ENCODE peak calls at places on chromosome 1, in five cellular contexts. V is K562, X is IMR-90, E is GM12878, T is HepG2. B is an unnamed sample.

GRCh38 chr1:53495608-53496345 is 36.6 kb downstream of the DMRTB1 start:
- DNase-seq in V (no peak), X (peak), E (no peak), T (no peak), B (no peak)

GRCh38 chr1:112219267-112219666 is 176.7 kb upstream of the CTTNBP2NL start:
- DNase-seq in V (no peak), X (no peak), E (no peak), T (no peak), B (no peak)

GRCh38 chr1:87794788-87795614 is 466.3 kb downstream of the LMO4 start:
- DNase-seq in V (no peak), X (peak), E (no peak), T (peak), B (peak)

GRCh38 chr1:63135174-63135512 is 187.2 kb upstream of the FOXD3 start:
- DNase-seq in V (no peak), X (no peak), E (no peak), T (peak), B (no peak)

GRCh38 chr1:207495816-207496792 is at the start of gene CR1:
- DNase-seq in V (peak), X (no peak), E (no peak), T (no peak), B (no peak)

GRCh38 chr1:215599418-215599817 is 32.3 kb downstream of the KCTD3 start:
- DNase-seq in V (no peak), X (peak), E (no peak), T (no peak), B (no peak)

GRCh38 chr1:63732666-63733065 is 41.2 kb upstream of the ROR1 start:
- DNase-seq in V (no peak), X (peak), E (no peak), T (no peak), B (no peak)

GRCh38 chr1:94514095-94514727 is 27.3 kb downstream of the F3 start:
- DNase-seq in V (no peak), X (peak), E (no peak), T (peak), B (peak)

GRCh38 chr1:193321242-193321842 is 134.9 kb upstream of the B3GALT2 start:
- DNase-seq in V (no peak), X (no peak), E (no peak), T (no peak), B (no peak)

GRCh38 chr1:32486463-32487113 is 21.7 kb downstream of the ZBTB8B start:
- DNase-seq in V (no peak), X (no peak), E (no peak), T (no peak), B (no peak)

GRCh38 chr1:8018492-8019228 is 7.4 kb downstream of the ERRFI1 start:
- DNase-seq in V (no peak), X (no peak), E (no peak), T (no peak), B (no peak)

GRCh38 chr1:112335351-112335750 is 60.7 kb upstream of the CTTNBP2NL start:
- DNase-seq in V (no peak), X (peak), E (no peak), T (no peak), B (no peak)

DNA sequence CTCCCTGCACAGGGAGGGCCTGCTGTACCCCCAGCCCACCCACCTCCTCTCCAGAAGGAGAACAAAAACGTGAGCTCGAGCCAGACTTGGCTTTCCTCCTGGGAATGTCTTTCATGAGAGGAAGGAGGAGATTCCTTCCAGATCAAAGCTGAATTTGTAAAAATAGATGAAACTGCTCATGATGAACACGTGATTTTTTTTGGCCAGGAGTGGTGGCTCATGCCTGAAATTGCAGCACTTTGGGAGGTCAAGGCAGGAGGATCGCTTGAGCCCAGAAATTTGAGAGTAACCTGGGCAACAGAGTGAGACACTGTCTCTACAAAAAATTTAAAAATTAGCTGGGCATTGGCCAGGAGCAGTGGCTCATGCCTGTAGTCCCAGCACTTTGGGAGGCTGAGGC is 21.7 kb downstream of the GPR157 start:
- DNase-seq in V (no peak), X (no peak), E (no peak), T (no peak), B (no peak)
- TF ChIP-seq SMC3 in V (no peak), X (no peak), E (no peak), T (no peak), B (no peak)

DNA sequence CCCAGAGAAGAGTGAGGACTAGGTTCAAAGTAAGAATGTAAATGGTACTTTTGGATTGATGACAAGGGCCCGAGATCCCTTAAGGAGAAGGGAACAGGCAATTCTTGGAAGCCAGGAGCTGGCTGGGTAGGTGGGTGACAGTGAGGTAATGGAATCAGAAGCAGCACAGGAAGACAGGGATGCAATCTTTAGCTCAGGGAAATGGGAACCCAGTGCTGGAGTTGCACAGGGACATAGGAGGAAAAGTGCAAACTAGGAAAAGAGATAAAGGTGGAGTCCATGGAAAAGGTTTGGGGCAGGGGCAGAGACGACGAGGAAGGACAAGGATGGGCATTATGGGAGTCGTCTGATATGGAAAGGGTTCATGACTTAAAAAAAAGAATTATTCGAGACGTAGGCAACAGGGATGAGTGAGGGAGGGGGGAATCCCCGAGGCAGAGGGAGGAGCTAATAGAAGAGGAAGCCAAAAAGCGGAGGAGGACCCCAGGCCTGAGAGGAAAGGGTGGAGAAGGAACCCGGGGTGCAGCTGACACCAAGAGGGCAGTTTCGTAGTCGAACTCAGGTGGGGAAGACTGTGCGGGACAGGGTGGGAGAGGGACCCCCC is 495 bp downstream of the PI4KB start:
- DNase-seq in V (no peak), X (peak), E (no peak), T (no peak), B (peak)
- TF ChIP-seq POLR2A in V (no peak), X (no peak), E (no peak), T (no peak), B (no peak)

GRCh38 chr1:119778886-119779560 is 10.3 kb upstream of the HMGCS2 start:
- DNase-seq in V (no peak), X (no peak), E (no peak), T (no peak), B (no peak)
- TF ChIP-seq SMC3 in V (no peak), X (no peak), E (no peak), T (no peak), B (no peak)

GRCh38 chr1:153945131-153945794 is 1.3 kb downstream of the DENND4B start:
- DNase-seq in V (peak), X (peak), E (no peak), T (no peak), B (peak)
- TF ChIP-seq POLR2A in V (no peak), X (no peak), E (peak), T (no peak), B (no peak)

GRCh38 chr1:231950732-231951131 is 324.1 kb downstream of the DISC1 start:
- DNase-seq in V (no peak), X (no peak), E (no peak), T (no peak), B (no peak)

GRCh38 chr1:231954751-231955150 is 328.2 kb downstream of the DISC1 start:
- DNase-seq in V (no peak), X (no peak), E (no peak), T (no peak), B (no peak)

GRCh38 chr1:231949277-231950122 is 322.9 kb downstream of the DISC1 start:
- DNase-seq in V (no peak), X (no peak), E (no peak), T (no peak), B (no peak)

GRCh38 chr1:231957361-231957760 is 330.8 kb downstream of the DISC1 start:
- DNase-seq in V (no peak), X (no peak), E (no peak), T (no peak), B (no peak)

DNA sequence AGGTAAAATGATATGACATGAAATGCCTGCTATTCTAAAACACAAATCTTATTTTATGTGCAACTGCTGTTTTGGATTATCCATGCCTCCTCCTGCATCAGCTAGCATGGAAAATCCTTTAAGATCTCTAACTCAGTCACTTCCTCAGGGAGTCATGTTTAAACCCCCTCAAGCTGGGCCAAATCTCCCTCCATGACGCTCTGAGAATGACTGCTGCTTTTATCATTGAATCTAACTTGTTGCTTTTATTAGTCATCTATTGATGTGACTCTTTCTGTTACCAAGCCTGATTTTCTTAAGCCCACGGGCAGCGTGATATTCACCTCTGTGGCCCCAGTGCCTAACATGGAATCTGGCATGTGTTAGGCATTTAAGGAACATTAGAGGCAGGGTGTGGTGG is 324.8 kb downstream of the DISC1 start:
- DNase-seq in V (no peak), X (peak), E (no peak), T (no peak), B (no peak)
- TF ChIP-seq SMC3 in V (no peak), X (no peak), E (no peak), T (no peak), B (no peak)

DNA sequence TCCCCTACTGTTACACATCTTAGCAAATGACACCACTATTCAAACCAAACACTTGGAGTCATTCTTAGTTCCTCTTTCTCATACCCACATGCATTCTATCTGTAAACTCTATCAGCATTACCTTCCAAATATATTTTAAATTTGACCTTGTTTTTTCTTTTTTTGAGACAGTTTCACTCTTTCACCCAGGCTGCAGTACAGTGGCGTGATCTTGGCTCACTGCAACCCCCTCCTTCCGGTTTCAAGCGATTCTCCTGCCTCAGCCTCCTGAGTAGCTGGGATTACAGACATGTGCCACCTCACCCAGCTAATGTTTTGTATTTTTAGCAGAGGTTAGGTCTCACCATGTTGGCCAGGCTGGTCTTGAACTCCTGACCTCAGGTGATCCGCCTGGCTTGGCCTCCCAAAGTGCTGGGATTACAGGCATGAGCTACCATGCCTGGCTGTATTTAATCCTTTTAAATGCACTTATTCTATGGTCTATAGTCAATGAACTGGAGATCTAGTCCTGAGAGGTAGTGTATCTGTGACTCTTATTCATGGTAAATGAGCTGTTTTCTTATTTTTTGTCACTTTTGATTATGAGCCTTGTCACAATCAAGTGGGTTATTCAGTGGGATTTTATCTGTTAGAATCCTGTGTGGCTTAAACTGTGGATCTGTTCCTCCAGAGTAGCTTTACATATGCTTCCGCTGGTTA is 73.1 kb downstream of the GATAD2B start:
- DNase-seq in V (no peak), X (no peak), E (peak), T (no peak), B (no peak)
- TF ChIP-seq POLR2A in V (no peak), X (no peak), E (no peak), T (no peak), B (no peak)

DNA sequence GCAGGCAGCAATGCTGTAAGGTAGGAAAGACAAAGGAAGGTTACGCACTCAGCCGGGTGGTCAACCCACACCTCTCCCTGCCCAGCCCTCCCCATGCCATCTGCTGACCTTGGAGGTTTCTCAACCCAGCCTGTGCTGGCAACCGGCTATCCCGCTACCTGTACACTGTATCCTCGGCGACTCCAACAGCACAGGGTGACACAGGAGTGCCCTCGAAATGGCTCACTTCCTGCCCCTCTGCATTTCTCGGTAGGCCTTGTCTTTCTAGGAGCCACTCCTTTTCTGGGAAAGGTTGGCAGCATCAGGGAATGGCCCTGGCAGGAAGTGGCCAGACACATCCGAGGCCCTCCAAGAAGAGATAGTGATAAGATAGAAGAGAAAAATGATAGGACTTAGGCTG is 124.0 kb downstream of the PROX1 start:
- DNase-seq in V (no peak), X (no peak), E (no peak), T (no peak), B (no peak)
- TF ChIP-seq SMC3 in V (no peak), X (no peak), E (no peak), T (no peak), B (no peak)

GRCh38 chr1:150273310-150273709 is 720 bp downstream of the C1orf54 start:
- DNase-seq in V (no peak), X (peak), E (no peak), T (no peak), B (no peak)

GRCh38 chr1:150268342-150268705 is 492 bp downstream of the APH1A start:
- DNase-seq in V (peak), X (no peak), E (no peak), T (no peak), B (peak)

GRCh38 chr1:150272379-150272840 is at the start of gene C1orf54:
- DNase-seq in V (no peak), X (peak), E (no peak), T (no peak), B (no peak)

GRCh38 chr1:150267896-150268295 is 920 bp downstream of the APH1A start:
- DNase-seq in V (no peak), X (no peak), E (no peak), T (no peak), B (no peak)

DNA sequence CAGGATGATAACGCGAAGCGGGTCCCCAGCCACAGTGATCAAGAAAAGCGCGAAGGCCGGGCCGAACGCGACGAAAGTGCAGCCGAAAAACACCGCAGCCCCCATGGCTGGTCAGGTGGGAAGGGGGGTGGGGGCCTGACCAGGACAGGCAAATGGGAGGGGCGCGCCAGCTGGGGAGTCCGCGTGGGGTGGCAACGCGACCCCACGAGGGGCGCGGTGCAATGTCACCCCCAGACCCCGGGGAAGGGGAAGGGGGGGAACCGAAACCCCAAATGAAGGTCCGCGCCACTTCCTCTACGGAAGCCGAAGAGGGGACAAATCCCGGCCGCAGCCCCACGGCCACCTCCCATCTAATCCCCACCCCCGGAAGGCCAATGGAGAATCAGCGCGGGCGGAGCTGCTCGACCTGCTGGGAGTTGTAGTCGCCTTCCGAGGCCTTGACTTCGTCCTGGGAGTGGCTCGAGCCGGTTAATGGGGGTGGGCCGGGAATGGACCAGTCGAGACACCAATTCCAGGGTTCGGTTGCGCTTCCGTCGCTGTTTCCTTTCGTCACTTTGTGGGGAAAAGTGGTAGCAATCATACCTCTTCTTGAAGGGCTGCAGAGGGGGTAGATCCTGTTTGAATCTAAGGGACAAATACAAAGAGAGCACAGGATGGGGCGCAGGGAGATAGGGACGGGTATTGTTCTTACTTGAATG is at the start of gene APH1A:
- DNase-seq in V (peak), X (peak), E (peak), T (peak), B (peak)
- TF ChIP-seq POLR2A in V (peak), X (no peak), E (peak), T (peak), B (no peak)

GRCh38 chr1:226778657-226779058 is 39.6 kb upstream of the ITPKB start:
- DNase-seq in V (no peak), X (peak), E (no peak), T (no peak), B (no peak)
- TF ChIP-seq SMC3 in V (no peak), X (no peak), E (no peak), T (no peak), B (no peak)

DNA sequence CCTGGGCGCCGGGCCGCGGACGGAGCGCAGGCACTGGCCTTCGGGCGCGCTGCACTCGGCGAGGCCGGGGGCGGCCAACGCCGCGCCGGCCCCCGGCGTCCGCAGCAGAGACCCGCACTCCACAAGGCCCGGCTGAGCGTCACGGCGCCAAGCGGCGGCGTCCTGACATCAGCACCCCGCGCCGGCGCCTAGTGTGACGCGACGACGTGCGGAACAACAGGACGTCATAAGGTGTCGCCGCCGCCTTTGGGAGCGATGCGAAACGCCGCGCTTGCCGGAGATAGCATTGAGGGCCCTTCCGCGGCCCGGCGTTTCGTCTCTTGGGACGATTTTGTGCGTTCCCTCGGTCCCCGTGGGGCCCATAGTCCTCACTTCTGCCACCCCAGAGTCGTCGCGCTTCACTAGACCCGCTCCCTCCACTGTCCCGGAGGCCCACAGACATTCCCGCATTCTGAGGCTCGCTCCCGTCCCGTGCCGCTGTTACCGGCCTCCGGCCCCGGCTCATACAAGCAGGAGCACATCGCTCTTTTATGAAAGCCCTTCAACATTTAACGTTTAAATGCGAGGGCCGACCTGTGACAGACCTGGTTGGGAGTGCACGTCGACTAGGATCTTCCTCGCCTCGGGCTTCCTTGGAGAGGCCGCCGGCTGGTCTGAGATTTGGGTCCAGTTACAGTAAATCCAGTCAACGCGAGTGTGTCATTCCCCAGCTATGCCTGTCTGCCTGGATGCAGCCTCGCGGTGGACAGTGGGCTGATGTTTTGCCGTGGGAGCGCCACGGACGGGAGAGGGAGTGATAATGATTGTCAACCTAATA is at the start of gene SSU72:
- DNase-seq in V (peak), X (peak), E (peak), T (peak), B (peak)
- TF ChIP-seq POLR2A in V (peak), X (peak), E (peak), T (peak), B (peak)